ENCODE peak calls at places on chromosome 11, in nine cellular contexts. P, M, O, B, S, D, U, Z and X are unnamed samples.

GRCh38 chr11:69166186-69167115 is 10.7 kb downstream of the SMIM38 start:
- DNase-seq in O (peak; percentile 65), D (peak; percentile 97), U (peak; percentile 29), B (peak; percentile 73), S (no peak), M (no peak), P (peak; percentile 16), Z (peak; percentile 83), X (no peak)

GRCh38 chr11:21927628-21928027 is 265.3 kb upstream of the ANO5 start:
- DNase-seq in M (no peak), B (no peak), U (no peak), O (no peak), S (no peak), P (no peak), Z (no peak), D (no peak), X (peak; percentile 7)

GRCh38 chr11:33733978-33734377 is 2.2 kb downstream of the CD59 start:
- DNase-seq in P (no peak), Z (peak; percentile 32), M (no peak), B (no peak), S (no peak), O (no peak), U (no peak), D (no peak), X (no peak)

GRCh38 chr11:109604506-109604905 is 182.5 kb downstream of the C11orf87 start:
- DNase-seq in P (no peak), U (no peak), M (no peak), B (no peak), S (no peak), O (no peak), D (no peak), Z (peak; percentile 23), X (no peak)

GRCh38 chr11:60797846-60798630 is 12.9 kb downstream of the MS4A10 start:
- DNase-seq in B (no peak), D (no peak), P (no peak), O (no peak), M (no peak), S (no peak), Z (no peak), U (no peak), X (no peak)

GRCh38 chr11:3861698-3862097 is 6.2 kb downstream of the STIM1 start:
- DNase-seq in S (no peak), M (no peak), Z (no peak), P (no peak), B (no peak), O (no peak), U (no peak), D (no peak), X (no peak)

GRCh38 chr11:125990244-125990643 is 44.4 kb downstream of the VSIG10L2 start:
- DNase-seq in P (no peak), S (no peak), B (no peak), D (peak; percentile 36), U (no peak), M (no peak), Z (peak; percentile 25), O (peak; percentile 48), X (peak; percentile 80)

GRCh38 chr11:120024586-120024985 is 113.3 kb downstream of the TRIM29 start:
- DNase-seq in B (no peak), D (no peak), O (no peak), P (no peak), M (no peak), U (no peak), S (no peak), Z (no peak), X (no peak)

GRCh38 chr11:128208329-128209220 is 378.8 kb downstream of the ETS1 start:
- DNase-seq in U (no peak), Z (peak; percentile 94), D (peak; percentile 71), S (no peak), P (no peak), M (no peak), O (peak; percentile 80), B (no peak), X (peak; percentile 75)

GRCh38 chr11:34458566-34458965 is 19.8 kb downstream of the CAT start:
- DNase-seq in B (no peak), Z (no peak), U (no peak), O (no peak), S (no peak), P (no peak), D (peak; percentile 26), M (no peak), X (no peak)

GRCh38 chr11:32893947-32894827 is 1.6 kb downstream of the QSER1 start:
- DNase-seq in U (peak; percentile 52), B (peak; percentile 69), D (peak; percentile 54), S (no peak), P (no peak), M (no peak), O (no peak), Z (peak; percentile 88), X (peak; percentile 26)

GRCh38 chr11:76337918-76338317 is 43.0 kb downstream of the THAP12 start:
- DNase-seq in M (no peak), Z (no peak), D (no peak), P (no peak), B (no peak), U (no peak), O (no peak), S (no peak), X (no peak)

GRCh38 chr11:67372993-67373915 is at the start of gene CLCF1:
- DNase-seq in S (peak; percentile 84), B (peak; percentile 89), M (peak; percentile 78), O (peak; percentile 67), D (no peak), Z (peak; percentile 79), U (peak; percentile 68), P (no peak), X (peak; percentile 76)

GRCh38 chr11:2675540-2675939 is 24.3 kb downstream of the KCNQ1OT1 start:
- DNase-seq in Z (no peak), M (no peak), B (no peak), S (no peak), U (peak; percentile 3), P (no peak), D (no peak), O (no peak), X (no peak)

GRCh38 chr11:107928767-107929507 is 689 bp downstream of the RAB39A start:
- DNase-seq in B (peak; percentile 7), S (no peak), U (peak; percentile 45), M (no peak), D (no peak), P (no peak), Z (no peak), O (peak; percentile 8), X (no peak)

GRCh38 chr11:74019104-74019738 is 10.3 kb upstream of the UCP3 start:
- DNase-seq in O (no peak), P (no peak), D (no peak), U (no peak), B (peak; percentile 28), Z (no peak), M (no peak), S (no peak), X (peak; percentile 28)

GRCh38 chr11:73271936-73272679 is at the start of gene P2RY6:
- DNase-seq in Z (peak; percentile 80), M (no peak), S (no peak), O (no peak), D (no peak), B (peak; percentile 58), U (no peak), P (no peak), X (no peak)

GRCh38 chr11:96329855-96330510 is 13.0 kb downstream of the MAML2 start:
- DNase-seq in U (no peak), D (no peak), S (no peak), M (no peak), Z (no peak), B (no peak), P (no peak), O (no peak), X (no peak)
- H3K27ac ChIP-seq in U (peak overlapping the region; percentile 68), D (no peak overlapping the region), S (no peak overlapping the region), M (no peak overlapping the region), Z (no peak overlapping the region), B (peak overlapping the region; percentile 73), P (peak overlapping the region; percentile 15), O (no peak overlapping the region), X (peak overlapping the region; percentile 78)

DNA sequence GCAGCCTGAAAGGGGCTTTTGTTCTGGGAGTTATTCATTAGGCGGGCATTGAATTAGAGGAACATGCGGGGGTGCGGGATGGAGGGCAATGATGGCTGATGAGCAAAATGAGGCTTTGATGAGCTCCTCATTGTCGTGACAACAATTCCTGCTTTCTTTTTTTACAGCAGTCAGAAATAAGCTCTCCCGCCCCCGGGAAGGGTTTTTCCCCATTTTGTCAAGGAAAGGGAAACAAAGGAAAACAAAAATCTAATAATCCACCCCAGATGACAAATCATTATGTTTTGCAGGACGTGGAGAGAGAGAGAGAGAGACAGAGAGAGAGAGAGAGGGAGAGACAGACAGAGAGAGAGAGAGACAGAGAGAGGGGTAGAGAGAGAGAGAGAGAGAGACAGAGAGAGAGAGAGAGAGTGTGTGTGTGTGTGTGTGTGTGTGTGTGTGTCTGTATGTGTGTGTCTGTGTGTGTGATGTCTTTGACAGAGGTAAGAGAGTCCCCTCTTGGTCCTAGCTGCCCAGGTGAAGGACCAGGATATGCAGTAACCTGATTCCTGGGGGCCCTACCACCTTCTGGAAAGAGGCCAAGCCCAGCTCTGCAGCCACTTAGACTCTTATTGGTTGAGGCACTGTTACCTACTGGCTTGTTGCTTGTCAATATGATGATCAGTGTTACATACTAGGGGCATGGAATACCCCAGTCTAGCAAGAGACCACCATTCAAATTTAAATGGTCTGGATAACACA is 46.7 kb upstream of the PARVA start:
- DNase-seq in O (no peak), D (peak; percentile 15), S (no peak), Z (peak; percentile 63), B (no peak), M (no peak), P (no peak), U (no peak), X (no peak)
- H3K27ac ChIP-seq in O (no peak overlapping the region), D (no peak overlapping the region), S (no peak overlapping the region), Z (no peak overlapping the region), B (peak overlapping the region; percentile 45), M (no peak overlapping the region), P (no peak overlapping the region), U (no peak overlapping the region), X (no peak overlapping the region)

GRCh38 chr11:129855086-129855485 is 39.4 kb downstream of the TMEM45B start:
- DNase-seq in P (no peak), U (no peak), Z (no peak), S (no peak), D (no peak), B (no peak), O (no peak), M (no peak), X (no peak)
- H3K27ac ChIP-seq in P (no peak overlapping the region), U (no peak overlapping the region), Z (no peak overlapping the region), S (no peak overlapping the region), D (no peak overlapping the region), B (peak overlapping the region; percentile 81), O (no peak overlapping the region), M (no peak overlapping the region), X (no peak overlapping the region)

DNA sequence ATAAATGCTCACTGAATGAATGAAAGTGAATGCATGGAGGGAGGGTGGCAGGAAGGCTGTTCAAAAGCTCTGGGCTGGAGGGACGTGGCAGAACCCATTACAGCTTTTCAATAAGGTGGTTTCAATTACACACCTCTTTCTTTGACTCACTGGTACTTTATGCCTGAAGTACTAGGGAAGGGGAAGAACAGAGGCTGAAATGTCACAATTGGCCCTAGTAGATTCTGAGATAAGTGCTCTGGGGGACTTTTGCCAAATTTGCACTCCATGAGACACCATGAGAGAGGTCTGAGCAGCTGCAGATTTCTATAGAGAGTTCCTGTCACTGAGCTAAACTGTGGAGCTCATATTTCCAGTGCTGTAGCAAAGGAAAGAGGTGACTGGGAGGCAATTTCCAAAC is 239.4 kb upstream of the ARHGAP20 start:
- DNase-seq in B (no peak), O (no peak), Z (no peak), D (no peak), P (no peak), U (no peak), M (no peak), S (no peak), X (no peak)
- H3K27ac ChIP-seq in B (peak overlapping the region; percentile 36), O (no peak overlapping the region), Z (no peak overlapping the region), D (no peak overlapping the region), P (no peak overlapping the region), U (no peak overlapping the region), M (no peak overlapping the region), S (no peak overlapping the region), X (peak overlapping the region; percentile 48)